ENCODE peak calls at places on chromosomes 13 and 19, in eight cellular contexts. One of them, this sample, is unnamed.

GRCh38 chr13:39313721-39314120 is 275.5 kb downstream of the NHLRC3 start:
- DNase-seq in mammary epithelial cell: peak; percentile 47
- DNase-seq in epithelial cell of esophagus: peak; percentile 64
- DNase-seq in GM23338: no peak
- DNase-seq in fibroblast of pulmonary artery: no peak
- DNase-seq in choroid plexus epithelial cell: no peak
- DNase-seq in ovary: no peak
- DNase-seq in kidney: no peak
- DNase-seq in this sample: no peak

GRCh38 chr13:78599911-78600310 is 3.4 kb downstream of the POU4F1 start:
- DNase-seq in mammary epithelial cell: no peak
- DNase-seq in epithelial cell of esophagus: no peak
- DNase-seq in GM23338: no peak
- DNase-seq in fibroblast of pulmonary artery: no peak
- DNase-seq in choroid plexus epithelial cell: no peak
- DNase-seq in ovary: no peak
- DNase-seq in kidney: no peak
- DNase-seq in this sample: no peak

GRCh38 chr13:59494560-59494970 is 669.2 kb downstream of the DIAPH3 start:
- DNase-seq in mammary epithelial cell: no peak
- DNase-seq in epithelial cell of esophagus: no peak
- DNase-seq in GM23338: no peak
- DNase-seq in fibroblast of pulmonary artery: peak; percentile 68
- DNase-seq in choroid plexus epithelial cell: peak; percentile 94
- DNase-seq in ovary: no peak
- DNase-seq in kidney: no peak
- DNase-seq in this sample: peak; percentile 88

GRCh38 chr13:98485561-98485960 is 91.3 kb downstream of the STK24 start:
- DNase-seq in mammary epithelial cell: no peak
- DNase-seq in epithelial cell of esophagus: no peak
- DNase-seq in GM23338: no peak
- DNase-seq in fibroblast of pulmonary artery: no peak
- DNase-seq in choroid plexus epithelial cell: no peak
- DNase-seq in ovary: no peak
- DNase-seq in kidney: no peak
- DNase-seq in this sample: no peak

GRCh38 chr13:20411638-20412342 is 113.9 kb downstream of the CRYL1 start:
- DNase-seq in mammary epithelial cell: no peak
- DNase-seq in epithelial cell of esophagus: peak; percentile 48
- DNase-seq in GM23338: no peak
- DNase-seq in fibroblast of pulmonary artery: no peak
- DNase-seq in choroid plexus epithelial cell: no peak
- DNase-seq in ovary: no peak
- DNase-seq in kidney: no peak
- DNase-seq in this sample: no peak

GRCh38 chr19:2229103-2230028 is 6.8 kb downstream of the PLEKHJ1 start:
- DNase-seq in mammary epithelial cell: no peak
- DNase-seq in epithelial cell of esophagus: no peak
- DNase-seq in GM23338: no peak
- DNase-seq in fibroblast of pulmonary artery: no peak
- DNase-seq in choroid plexus epithelial cell: no peak
- DNase-seq in ovary: no peak
- DNase-seq in kidney: no peak
- DNase-seq in this sample: no peak

GRCh38 chr19:31054430-31054829 is 294.8 kb downstream of the TSHZ3 start:
- DNase-seq in mammary epithelial cell: peak; percentile 43
- DNase-seq in epithelial cell of esophagus: peak; percentile 73
- DNase-seq in GM23338: peak; percentile 86
- DNase-seq in fibroblast of pulmonary artery: peak; percentile 75
- DNase-seq in choroid plexus epithelial cell: peak; percentile 92
- DNase-seq in ovary: no peak
- DNase-seq in kidney: no peak
- DNase-seq in this sample: peak; percentile 48

GRCh38 chr13:97224544-97225324 is 2.6 kb downstream of the MBNL2 start:
- DNase-seq in mammary epithelial cell: peak; percentile 71
- DNase-seq in epithelial cell of esophagus: peak; percentile 67
- DNase-seq in GM23338: peak; percentile 69
- DNase-seq in fibroblast of pulmonary artery: peak; percentile 76
- DNase-seq in choroid plexus epithelial cell: peak; percentile 73
- DNase-seq in ovary: no peak
- DNase-seq in kidney: no peak
- DNase-seq in this sample: peak; percentile 45

GRCh38 chr19:31678421-31678820 is 329.2 kb upstream of the TSHZ3 start:
- DNase-seq in mammary epithelial cell: no peak
- DNase-seq in epithelial cell of esophagus: no peak
- DNase-seq in GM23338: no peak
- DNase-seq in fibroblast of pulmonary artery: no peak
- DNase-seq in choroid plexus epithelial cell: no peak
- DNase-seq in ovary: no peak
- DNase-seq in kidney: no peak
- DNase-seq in this sample: no peak

GRCh38 chr13:24161980-24162517 is 1.5 kb downstream of the SPATA13 start:
- DNase-seq in mammary epithelial cell: no peak
- DNase-seq in epithelial cell of esophagus: peak; percentile 5
- DNase-seq in GM23338: no peak
- DNase-seq in fibroblast of pulmonary artery: no peak
- DNase-seq in choroid plexus epithelial cell: no peak
- DNase-seq in ovary: no peak
- DNase-seq in kidney: no peak
- DNase-seq in this sample: no peak

GRCh38 chr19:2755448-2755705 is 15.6 kb upstream of the SLC39A3 start:
- DNase-seq in mammary epithelial cell: no peak
- DNase-seq in epithelial cell of esophagus: no peak
- DNase-seq in GM23338: no peak
- DNase-seq in fibroblast of pulmonary artery: no peak
- DNase-seq in choroid plexus epithelial cell: no peak
- DNase-seq in ovary: no peak
- DNase-seq in kidney: no peak
- DNase-seq in this sample: no peak

GRCh38 chr19:5775668-5776309 is 8.8 kb downstream of the PRR22 start:
- DNase-seq in mammary epithelial cell: peak; percentile 30
- DNase-seq in epithelial cell of esophagus: peak; percentile 54
- DNase-seq in GM23338: no peak
- DNase-seq in fibroblast of pulmonary artery: peak; percentile 36
- DNase-seq in choroid plexus epithelial cell: peak; percentile 65
- DNase-seq in ovary: no peak
- DNase-seq in kidney: no peak
- DNase-seq in this sample: no peak

GRCh38 chr19:49331616-49332055 is 3.6 kb upstream of the CD37 start:
- DNase-seq in mammary epithelial cell: peak; percentile 51
- DNase-seq in epithelial cell of esophagus: peak; percentile 62
- DNase-seq in GM23338: peak; percentile 74
- DNase-seq in fibroblast of pulmonary artery: peak; percentile 60
- DNase-seq in choroid plexus epithelial cell: peak; percentile 83
- DNase-seq in ovary: no peak
- DNase-seq in kidney: no peak
- DNase-seq in this sample: peak; percentile 4

GRCh38 chr19:39435499-39436349 is at the start of gene RPS16:
- DNase-seq in mammary epithelial cell: peak; percentile 95
- DNase-seq in epithelial cell of esophagus: peak; percentile 98
- DNase-seq in GM23338: peak; percentile 99
- DNase-seq in fibroblast of pulmonary artery: peak; percentile 98
- DNase-seq in choroid plexus epithelial cell: peak; percentile 98
- DNase-seq in ovary: peak; percentile 99
- DNase-seq in kidney: peak; percentile 100
- DNase-seq in this sample: peak; percentile 92

GRCh38 chr13:93227280-93227905 is 786 bp downstream of the GPC6 start:
- DNase-seq in mammary epithelial cell: peak; percentile 81
- DNase-seq in epithelial cell of esophagus: peak; percentile 74
- DNase-seq in GM23338: peak; percentile 66
- DNase-seq in fibroblast of pulmonary artery: peak; percentile 59
- DNase-seq in choroid plexus epithelial cell: peak; percentile 65
- DNase-seq in ovary: peak; percentile 47
- DNase-seq in kidney: no peak
- DNase-seq in this sample: no peak

GRCh38 chr19:57452307-57452706 is 4.6 kb downstream of the VN1R1 start:
- DNase-seq in mammary epithelial cell: no peak
- DNase-seq in epithelial cell of esophagus: no peak
- DNase-seq in GM23338: no peak
- DNase-seq in fibroblast of pulmonary artery: no peak
- DNase-seq in choroid plexus epithelial cell: no peak
- DNase-seq in ovary: no peak
- DNase-seq in kidney: no peak
- DNase-seq in this sample: no peak

GRCh38 chr13:20360041-20360491 is 127.9 kb upstream of the GJB6 start:
- DNase-seq in mammary epithelial cell: peak; percentile 51
- DNase-seq in epithelial cell of esophagus: peak; percentile 68
- DNase-seq in GM23338: no peak
- DNase-seq in fibroblast of pulmonary artery: peak; percentile 48
- DNase-seq in choroid plexus epithelial cell: peak; percentile 63
- DNase-seq in ovary: no peak
- DNase-seq in kidney: no peak
- DNase-seq in this sample: peak; percentile 46

GRCh38 chr19:14023404-14024235 is 4.3 kb upstream of the RLN3 start:
- DNase-seq in mammary epithelial cell: peak; percentile 34
- DNase-seq in epithelial cell of esophagus: peak; percentile 54
- DNase-seq in GM23338: peak; percentile 90
- DNase-seq in fibroblast of pulmonary artery: peak; percentile 69
- DNase-seq in choroid plexus epithelial cell: peak; percentile 73
- DNase-seq in ovary: no peak
- DNase-seq in kidney: peak; percentile 84
- DNase-seq in this sample: no peak

GRCh38 chr13:91588541-91588940 is 190.1 kb downstream of the GPC5 start:
- DNase-seq in mammary epithelial cell: no peak
- DNase-seq in epithelial cell of esophagus: no peak
- DNase-seq in GM23338: no peak
- DNase-seq in fibroblast of pulmonary artery: no peak
- DNase-seq in choroid plexus epithelial cell: no peak
- DNase-seq in ovary: no peak
- DNase-seq in kidney: no peak
- DNase-seq in this sample: no peak

GRCh38 chr19:31378404-31378803 is 29.2 kb upstream of the TSHZ3 start:
- DNase-seq in mammary epithelial cell: peak; percentile 75
- DNase-seq in epithelial cell of esophagus: peak; percentile 51
- DNase-seq in GM23338: no peak
- DNase-seq in fibroblast of pulmonary artery: peak; percentile 95
- DNase-seq in choroid plexus epithelial cell: peak; percentile 78
- DNase-seq in ovary: peak; percentile 45
- DNase-seq in kidney: no peak
- DNase-seq in this sample: peak; percentile 88

GRCh38 chr13:68099616-68100015 is 869.5 kb upstream of the PCDH9 start:
- DNase-seq in mammary epithelial cell: peak; percentile 40
- DNase-seq in epithelial cell of esophagus: peak; percentile 79
- DNase-seq in GM23338: no peak
- DNase-seq in fibroblast of pulmonary artery: peak; percentile 33
- DNase-seq in choroid plexus epithelial cell: peak; percentile 88
- DNase-seq in ovary: no peak
- DNase-seq in kidney: no peak
- DNase-seq in this sample: peak; percentile 59

GRCh38 chr19:35559281-35559659 is 4.2 kb downstream of the ATP4A start:
- DNase-seq in mammary epithelial cell: no peak
- DNase-seq in epithelial cell of esophagus: no peak
- DNase-seq in GM23338: peak; percentile 26
- DNase-seq in fibroblast of pulmonary artery: no peak
- DNase-seq in choroid plexus epithelial cell: no peak
- DNase-seq in ovary: no peak
- DNase-seq in kidney: peak; percentile 32
- DNase-seq in this sample: no peak

DNA sequence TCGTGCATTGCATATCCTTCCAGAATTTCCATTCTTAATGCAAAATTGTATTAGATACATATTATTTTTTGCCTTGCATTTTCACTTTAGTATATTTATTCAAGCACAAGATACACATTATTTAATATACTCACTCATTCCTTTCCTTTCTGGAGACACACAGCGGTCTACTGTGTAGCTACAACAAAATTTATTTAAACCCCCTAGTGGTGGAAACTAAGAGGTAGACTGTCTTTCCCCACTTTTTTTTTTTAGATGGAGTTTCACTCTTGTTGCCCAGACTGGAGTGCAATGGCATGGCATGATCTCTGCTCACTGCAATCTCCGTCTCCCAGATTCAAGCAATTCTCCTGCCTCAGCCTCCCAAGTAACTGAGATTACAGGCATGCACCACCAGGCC is 2040.3 kb upstream of the PCDH20 start:
- DNase-seq in mammary epithelial cell: no peak
- DNase-seq in epithelial cell of esophagus: no peak
- DNase-seq in GM23338: peak; percentile 59
- DNase-seq in fibroblast of pulmonary artery: no peak
- DNase-seq in choroid plexus epithelial cell: peak; percentile 16
- DNase-seq in ovary: no peak
- DNase-seq in kidney: no peak
- DNase-seq in this sample: no peak
- TF ChIP-seq CTCF in mammary epithelial cell: peak; percentile 23
- TF ChIP-seq CTCF in epithelial cell of esophagus: no peak
- TF ChIP-seq CTCF in GM23338: peak; percentile 68
- TF ChIP-seq CTCF in fibroblast of pulmonary artery: peak; percentile 15
- TF ChIP-seq CTCF in choroid plexus epithelial cell: peak; percentile 40
- TF ChIP-seq CTCF in ovary: no peak
- TF ChIP-seq CTCF in kidney: no peak
- TF ChIP-seq CTCF in this sample: peak; percentile 12

GRCh38 chr19:12255372-12255771 is 39.3 kb downstream of the ZNF44 start:
- DNase-seq in mammary epithelial cell: no peak
- DNase-seq in epithelial cell of esophagus: no peak
- DNase-seq in GM23338: no peak
- DNase-seq in fibroblast of pulmonary artery: no peak
- DNase-seq in choroid plexus epithelial cell: no peak
- DNase-seq in ovary: no peak
- DNase-seq in kidney: no peak
- DNase-seq in this sample: no peak
- H3K4me3 ChIP-seq in mammary epithelial cell: no peak overlapping the region
- H3K4me3 ChIP-seq in epithelial cell of esophagus: no peak overlapping the region
- H3K4me3 ChIP-seq in GM23338: no peak overlapping the region
- H3K4me3 ChIP-seq in fibroblast of pulmonary artery: no peak overlapping the region
- H3K4me3 ChIP-seq in choroid plexus epithelial cell: no peak overlapping the region
- H3K4me3 ChIP-seq in ovary: no peak overlapping the region
- H3K4me3 ChIP-seq in kidney: no peak overlapping the region
- H3K4me3 ChIP-seq in this sample: no peak overlapping the region

GRCh38 chr13:21812192-21812626 is 141.3 kb downstream of the FGF9 start:
- DNase-seq in mammary epithelial cell: peak; percentile 2
- DNase-seq in epithelial cell of esophagus: peak; percentile 2
- DNase-seq in GM23338: no peak
- DNase-seq in fibroblast of pulmonary artery: no peak
- DNase-seq in choroid plexus epithelial cell: no peak
- DNase-seq in ovary: no peak
- DNase-seq in kidney: peak; percentile 86
- DNase-seq in this sample: no peak

GRCh38 chr13:21813844-21814243 is 143.0 kb downstream of the FGF9 start:
- DNase-seq in mammary epithelial cell: no peak
- DNase-seq in epithelial cell of esophagus: peak; percentile 2
- DNase-seq in GM23338: no peak
- DNase-seq in fibroblast of pulmonary artery: no peak
- DNase-seq in choroid plexus epithelial cell: no peak
- DNase-seq in ovary: no peak
- DNase-seq in kidney: no peak
- DNase-seq in this sample: no peak

GRCh38 chr13:21817878-21818277 is 147.0 kb downstream of the FGF9 start:
- DNase-seq in mammary epithelial cell: no peak
- DNase-seq in epithelial cell of esophagus: no peak
- DNase-seq in GM23338: no peak
- DNase-seq in fibroblast of pulmonary artery: no peak
- DNase-seq in choroid plexus epithelial cell: no peak
- DNase-seq in ovary: no peak
- DNase-seq in kidney: no peak
- DNase-seq in this sample: no peak

GRCh38 chr13:21813110-21813509 is 142.2 kb downstream of the FGF9 start:
- DNase-seq in mammary epithelial cell: no peak
- DNase-seq in epithelial cell of esophagus: no peak
- DNase-seq in GM23338: peak; percentile 47
- DNase-seq in fibroblast of pulmonary artery: no peak
- DNase-seq in choroid plexus epithelial cell: no peak
- DNase-seq in ovary: no peak
- DNase-seq in kidney: no peak
- DNase-seq in this sample: no peak
- TF ChIP-seq CTCF in mammary epithelial cell: no peak
- TF ChIP-seq CTCF in epithelial cell of esophagus: no peak
- TF ChIP-seq CTCF in GM23338: peak; percentile 71
- TF ChIP-seq CTCF in fibroblast of pulmonary artery: no peak
- TF ChIP-seq CTCF in choroid plexus epithelial cell: no peak
- TF ChIP-seq CTCF in ovary: no peak
- TF ChIP-seq CTCF in kidney: no peak
- TF ChIP-seq CTCF in this sample: no peak

GRCh38 chr19:7242601-7243258 is 51.5 kb downstream of the INSR start:
- DNase-seq in mammary epithelial cell: peak; percentile 76
- DNase-seq in epithelial cell of esophagus: no peak
- DNase-seq in GM23338: no peak
- DNase-seq in fibroblast of pulmonary artery: peak; percentile 66
- DNase-seq in choroid plexus epithelial cell: peak; percentile 60
- DNase-seq in ovary: no peak
- DNase-seq in kidney: no peak
- DNase-seq in this sample: no peak
- H3K4me3 ChIP-seq in mammary epithelial cell: no peak overlapping the region
- H3K4me3 ChIP-seq in epithelial cell of esophagus: no peak overlapping the region
- H3K4me3 ChIP-seq in GM23338: no peak overlapping the region
- H3K4me3 ChIP-seq in fibroblast of pulmonary artery: no peak overlapping the region
- H3K4me3 ChIP-seq in choroid plexus epithelial cell: no peak overlapping the region
- H3K4me3 ChIP-seq in ovary: no peak overlapping the region
- H3K4me3 ChIP-seq in kidney: no peak overlapping the region
- H3K4me3 ChIP-seq in this sample: no peak overlapping the region